ENCODE peak calls at places on chromosomes 2 and 18, in four cellular contexts. D is Calu3, X is H9, B is SIG-M5. G is an unnamed sample.

GRCh38 chr2:239854596-239854995 is 170.5 kb downstream of the NDUFA10 start:
- DNase-seq in D (no peak), X (no peak), B (no peak), G (no peak)

GRCh38 chr2:148604927-148605326 is 39.6 kb upstream of the EPC2 start:
- DNase-seq in D (no peak), X (no peak), B (no peak), G (no peak)

GRCh38 chr18:80185545-80185944 is 61.8 kb downstream of the PARD6G start:
- DNase-seq in D (no peak), X (no peak), B (no peak), G (no peak)

GRCh38 chr2:207422307-207422960 is 107.3 kb upstream of the CREB1 start:
- DNase-seq in D (no peak), X (no peak), B (no peak), G (no peak)

GRCh38 chr2:65057391-65058052 is 1.3 kb downstream of the CEP68 start:
- DNase-seq in D (peak; percentile 44), X (no peak), B (peak; percentile 21), G (no peak)

GRCh38 chr18:79508565-79509535 is 113.1 kb downstream of the NFATC1 start:
- DNase-seq in D (no peak), X (no peak), B (no peak), G (no peak)

GRCh38 chr18:61825386-61825785 is 67.4 kb downstream of the RNF152 start:
- DNase-seq in D (no peak), X (no peak), B (no peak), G (no peak)

GRCh38 chr2:98730851-98731708 is at the start of gene MGAT4A:
- DNase-seq in D (peak; percentile 71), X (peak; percentile 50), B (no peak), G (peak; percentile 48)

GRCh38 chr2:173545364-173545734 is 190.7 kb downstream of the CDCA7 start:
- DNase-seq in D (peak; percentile 22), X (no peak), B (no peak), G (no peak)

GRCh38 chr18:26185267-26185666 is 41.0 kb upstream of the TAF4B start:
- DNase-seq in D (no peak), X (no peak), B (no peak), G (no peak)

G was measured in WTC11.